ENCODE peak calls at places on chromosome 5, in six cellular contexts. One of them, this sample, is unnamed.

GRCh38 chr5:537621-538071 is 13.4 kb upstream of the SLC9A3 start:
- DNase-seq in mesendoderm: no peak
- DNase-seq in neuronal stem cell: no peak
- DNase-seq in IMR-90: no peak
- DNase-seq in H1: no peak
- DNase-seq in mesenchymal stem cell: no peak
- DNase-seq in this sample: no peak

GRCh38 chr5:23631283-23632045 is 124.1 kb downstream of the PRDM9 start:
- DNase-seq in mesendoderm: no peak
- DNase-seq in IMR-90: peak; percentile 1
- DNase-seq in H1: no peak
- DNase-seq in mesenchymal stem cell: peak; percentile 25
- DNase-seq in neuronal stem cell: no peak
- DNase-seq in this sample: peak; percentile 45

GRCh38 chr5:107624233-107624632 is 46.5 kb downstream of the EFNA5 start:
- DNase-seq in neuronal stem cell: no peak
- DNase-seq in mesendoderm: no peak
- DNase-seq in mesenchymal stem cell: no peak
- DNase-seq in H1: no peak
- DNase-seq in IMR-90: no peak
- DNase-seq in this sample: no peak

GRCh38 chr5:2562036-2562435 is 189.4 kb downstream of the IRX2 start:
- DNase-seq in neuronal stem cell: no peak
- DNase-seq in mesendoderm: no peak
- DNase-seq in IMR-90: no peak
- DNase-seq in H1: no peak
- DNase-seq in mesenchymal stem cell: no peak
- DNase-seq in this sample: no peak

GRCh38 chr5:177446184-177447065 is at the start of gene PRR7:
- DNase-seq in mesenchymal stem cell: peak; percentile 67
- DNase-seq in neuronal stem cell: peak; percentile 69
- DNase-seq in mesendoderm: peak; percentile 64
- DNase-seq in IMR-90: peak; percentile 64
- DNase-seq in H1: no peak
- DNase-seq in this sample: peak; percentile 58

GRCh38 chr5:132099073-132099748 is 25.6 kb downstream of the CSF2 start:
- DNase-seq in mesendoderm: no peak
- DNase-seq in mesenchymal stem cell: no peak
- DNase-seq in H1: no peak
- DNase-seq in neuronal stem cell: no peak
- DNase-seq in IMR-90: no peak
- DNase-seq in this sample: no peak

GRCh38 chr5:119570935-119571334 is 58.4 kb upstream of the FAM170A start:
- DNase-seq in neuronal stem cell: no peak
- DNase-seq in mesenchymal stem cell: no peak
- DNase-seq in IMR-90: no peak
- DNase-seq in mesendoderm: no peak
- DNase-seq in H1: no peak
- DNase-seq in this sample: no peak

GRCh38 chr5:35003018-35003957 is 44.5 kb downstream of the AGXT2 start:
- DNase-seq in mesenchymal stem cell: peak; percentile 67
- DNase-seq in H1: no peak
- DNase-seq in neuronal stem cell: peak; percentile 65
- DNase-seq in IMR-90: peak; percentile 46
- DNase-seq in mesendoderm: peak; percentile 72
- DNase-seq in this sample: peak; percentile 81

GRCh38 chr5:122775713-122776084 is 819 bp downstream of the SNX2 start:
- DNase-seq in neuronal stem cell: no peak
- DNase-seq in H1: no peak
- DNase-seq in mesendoderm: no peak
- DNase-seq in mesenchymal stem cell: no peak
- DNase-seq in IMR-90: no peak
- DNase-seq in this sample: no peak

GRCh38 chr5:138636401-138636944 is 61.3 kb upstream of the HSPA9 start:
- DNase-seq in mesendoderm: no peak
- DNase-seq in neuronal stem cell: no peak
- DNase-seq in mesenchymal stem cell: no peak
- DNase-seq in IMR-90: no peak
- DNase-seq in H1: no peak
- DNase-seq in this sample: peak; percentile 45

GRCh38 chr5:42583322-42583721 is 160.1 kb downstream of the GHR start:
- DNase-seq in IMR-90: peak; percentile 38
- DNase-seq in mesendoderm: peak; percentile 84
- DNase-seq in neuronal stem cell: peak; percentile 62
- DNase-seq in mesenchymal stem cell: peak; percentile 67
- DNase-seq in H1: no peak
- DNase-seq in this sample: peak; percentile 82

GRCh38 chr5:18798058-18798457 is 1163.8 kb downstream of the TAF11L14 start:
- DNase-seq in mesendoderm: peak; percentile 86
- DNase-seq in neuronal stem cell: no peak
- DNase-seq in H1: peak; percentile 87
- DNase-seq in mesenchymal stem cell: no peak
- DNase-seq in IMR-90: no peak
- DNase-seq in this sample: no peak

GRCh38 chr5:74613283-74613682 is 27.2 kb downstream of the ENC1 start:
- DNase-seq in H1: no peak
- DNase-seq in neuronal stem cell: no peak
- DNase-seq in mesenchymal stem cell: no peak
- DNase-seq in mesendoderm: no peak
- DNase-seq in IMR-90: no peak
- DNase-seq in this sample: no peak

GRCh38 chr5:127878174-127878750 is 175.1 kb downstream of the CCDC192 start:
- DNase-seq in neuronal stem cell: peak; percentile 5
- DNase-seq in H1: peak; percentile 13
- DNase-seq in mesenchymal stem cell: peak; percentile 60
- DNase-seq in mesendoderm: peak; percentile 76
- DNase-seq in IMR-90: peak; percentile 57
- DNase-seq in this sample: peak; percentile 72

GRCh38 chr5:15385037-15385436 is 114.9 kb upstream of the FBXL7 start:
- DNase-seq in IMR-90: no peak
- DNase-seq in mesendoderm: no peak
- DNase-seq in neuronal stem cell: no peak
- DNase-seq in mesenchymal stem cell: no peak
- DNase-seq in H1: no peak
- DNase-seq in this sample: no peak

GRCh38 chr5:149550267-149550582 is 1.0 kb downstream of the CSNK1A1 start:
- DNase-seq in IMR-90: peak; percentile 71
- DNase-seq in H1: no peak
- DNase-seq in mesenchymal stem cell: peak; percentile 66
- DNase-seq in neuronal stem cell: no peak
- DNase-seq in mesendoderm: no peak
- DNase-seq in this sample: peak; percentile 70

GRCh38 chr5:69364414-69364813 is 4.9 kb downstream of the AK6 start:
- DNase-seq in neuronal stem cell: no peak
- DNase-seq in mesenchymal stem cell: peak; percentile 49
- DNase-seq in H1: no peak
- DNase-seq in IMR-90: peak; percentile 7
- DNase-seq in mesendoderm: peak; percentile 23
- DNase-seq in this sample: peak; percentile 79

GRCh38 chr5:79495311-79495710 is 18.6 kb downstream of the HOMER1 start:
- DNase-seq in neuronal stem cell: no peak
- DNase-seq in mesenchymal stem cell: peak; percentile 69
- DNase-seq in IMR-90: peak; percentile 43
- DNase-seq in mesendoderm: peak; percentile 72
- DNase-seq in H1: no peak
- DNase-seq in this sample: peak; percentile 63

GRCh38 chr5:74017112-74017511 is 391.1 kb downstream of the ARHGEF28 start:
- DNase-seq in IMR-90: no peak
- DNase-seq in mesendoderm: peak; percentile 65
- DNase-seq in H1: no peak
- DNase-seq in mesenchymal stem cell: peak; percentile 13
- DNase-seq in neuronal stem cell: no peak
- DNase-seq in this sample: peak; percentile 81

GRCh38 chr5:108788142-108788541 is 40.4 kb downstream of the FER start:
- DNase-seq in mesenchymal stem cell: no peak
- DNase-seq in mesendoderm: no peak
- DNase-seq in IMR-90: no peak
- DNase-seq in neuronal stem cell: no peak
- DNase-seq in H1: no peak
- DNase-seq in this sample: no peak

GRCh38 chr5:150022163-150022540 is 21.6 kb downstream of the HMGXB3 start:
- DNase-seq in mesenchymal stem cell: peak; percentile 67
- DNase-seq in IMR-90: peak; percentile 87
- DNase-seq in neuronal stem cell: no peak
- DNase-seq in H1: no peak
- DNase-seq in mesendoderm: no peak
- DNase-seq in this sample: no peak

GRCh38 chr5:136221340-136221739 is 28.4 kb upstream of the SMIM32 start:
- DNase-seq in IMR-90: no peak
- DNase-seq in mesendoderm: no peak
- DNase-seq in H1: no peak
- DNase-seq in neuronal stem cell: no peak
- DNase-seq in mesenchymal stem cell: no peak
- DNase-seq in this sample: no peak

GRCh38 chr5:128538249-128539037 is 398 bp upstream of the FBN2 start:
- DNase-seq in mesenchymal stem cell: peak; percentile 86
- DNase-seq in IMR-90: peak; percentile 80
- DNase-seq in H1: peak; percentile 49
- DNase-seq in mesendoderm: peak; percentile 99
- DNase-seq in neuronal stem cell: peak; percentile 91
- DNase-seq in this sample: peak; percentile 41

GRCh38 chr5:10564838-10565784 is 1.2 kb downstream of the ANKRD33B start:
- DNase-seq in IMR-90: no peak
- DNase-seq in H1: no peak
- DNase-seq in mesenchymal stem cell: peak; percentile 32
- DNase-seq in neuronal stem cell: no peak
- DNase-seq in mesendoderm: peak; percentile 34
- DNase-seq in this sample: no peak

GRCh38 chr5:10566556-10567068 is 2.7 kb downstream of the ANKRD33B start:
- DNase-seq in H1: no peak
- DNase-seq in mesenchymal stem cell: no peak
- DNase-seq in neuronal stem cell: no peak
- DNase-seq in mesendoderm: no peak
- DNase-seq in IMR-90: no peak
- DNase-seq in this sample: no peak

GRCh38 chr5:10565785-10566506 is 2.1 kb downstream of the ANKRD33B start:
- DNase-seq in H1: no peak
- DNase-seq in neuronal stem cell: no peak
- DNase-seq in IMR-90: no peak
- DNase-seq in mesenchymal stem cell: no peak
- DNase-seq in mesendoderm: no peak
- DNase-seq in this sample: no peak

GRCh38 chr5:10567181-10567591 is 3.3 kb downstream of the ANKRD33B start:
- DNase-seq in IMR-90: no peak
- DNase-seq in mesenchymal stem cell: peak; percentile 52
- DNase-seq in neuronal stem cell: no peak
- DNase-seq in mesendoderm: no peak
- DNase-seq in H1: no peak
- DNase-seq in this sample: no peak

GRCh38 chr5:10567781-10568321 is 4.0 kb downstream of the ANKRD33B start:
- DNase-seq in neuronal stem cell: no peak
- DNase-seq in IMR-90: peak; percentile 75
- DNase-seq in mesenchymal stem cell: peak; percentile 59
- DNase-seq in mesendoderm: no peak
- DNase-seq in H1: no peak
- DNase-seq in this sample: peak; percentile 49
- H3K4me3 ChIP-seq in neuronal stem cell: no peak overlapping the region
- H3K4me3 ChIP-seq in IMR-90: no peak overlapping the region
- H3K4me3 ChIP-seq in mesenchymal stem cell: no peak overlapping the region
- H3K4me3 ChIP-seq in mesendoderm: no peak overlapping the region
- H3K4me3 ChIP-seq in H1: no peak overlapping the region
- H3K4me3 ChIP-seq in this sample: no peak overlapping the region

GRCh38 chr5:58456486-58456885 is 3.4 kb downstream of the PLK2 start:
- DNase-seq in mesenchymal stem cell: no peak
- DNase-seq in IMR-90: no peak
- DNase-seq in mesendoderm: no peak
- DNase-seq in neuronal stem cell: no peak
- DNase-seq in H1: no peak
- DNase-seq in this sample: no peak
- H2BK120ac ChIP-seq in mesenchymal stem cell: no peak overlapping the region
- H2BK120ac ChIP-seq in IMR-90: no peak overlapping the region
- H2BK120ac ChIP-seq in mesendoderm: no peak overlapping the region
- H2BK120ac ChIP-seq in neuronal stem cell: no peak overlapping the region
- H2BK120ac ChIP-seq in H1: no peak overlapping the region
- H2BK120ac ChIP-seq in this sample: no peak overlapping the region

GRCh38 chr5:88143693-88144218 is 124.9 kb downstream of the TMEM161B start:
- DNase-seq in neuronal stem cell: peak; percentile 9
- DNase-seq in mesenchymal stem cell: no peak
- DNase-seq in H1: no peak
- DNase-seq in mesendoderm: peak; percentile 0
- DNase-seq in IMR-90: no peak
- DNase-seq in this sample: no peak

GRCh38 chr5:88145205-88145602 is 123.4 kb downstream of the TMEM161B start:
- DNase-seq in IMR-90: no peak
- DNase-seq in mesendoderm: no peak
- DNase-seq in neuronal stem cell: peak; percentile 6
- DNase-seq in H1: no peak
- DNase-seq in mesenchymal stem cell: no peak
- DNase-seq in this sample: no peak

GRCh38 chr5:88142801-88143692 is 125.6 kb downstream of the TMEM161B start:
- DNase-seq in H1: no peak
- DNase-seq in IMR-90: no peak
- DNase-seq in mesendoderm: peak; percentile 22
- DNase-seq in neuronal stem cell: peak; percentile 31
- DNase-seq in mesenchymal stem cell: peak; percentile 18
- DNase-seq in this sample: no peak

GRCh38 chr5:88144219-88145040 is 124.2 kb downstream of the TMEM161B start:
- DNase-seq in mesenchymal stem cell: no peak
- DNase-seq in neuronal stem cell: peak; percentile 17
- DNase-seq in mesendoderm: peak; percentile 17
- DNase-seq in IMR-90: no peak
- DNase-seq in H1: no peak
- DNase-seq in this sample: peak; percentile 19

GRCh38 chr5:88145603-88146467 is 122.8 kb downstream of the TMEM161B start:
- DNase-seq in IMR-90: no peak
- DNase-seq in mesendoderm: peak; percentile 82
- DNase-seq in neuronal stem cell: peak; percentile 37
- DNase-seq in mesenchymal stem cell: peak; percentile 10
- DNase-seq in H1: no peak
- DNase-seq in this sample: peak; percentile 16
- H3K9ac ChIP-seq in IMR-90: no peak overlapping the region
- H3K9ac ChIP-seq in mesendoderm: no peak overlapping the region
- H3K9ac ChIP-seq in neuronal stem cell: no peak overlapping the region
- H3K9ac ChIP-seq in mesenchymal stem cell: no peak overlapping the region
- H3K9ac ChIP-seq in H1: no peak overlapping the region
- H3K9ac ChIP-seq in this sample: no peak overlapping the region

GRCh38 chr5:7850241-7850532 is 746 bp downstream of the CFAP90 start:
- DNase-seq in mesendoderm: no peak
- DNase-seq in H1: no peak
- DNase-seq in mesenchymal stem cell: no peak
- DNase-seq in neuronal stem cell: no peak
- DNase-seq in IMR-90: no peak
- DNase-seq in this sample: no peak

GRCh38 chr5:7850533-7851239 is at the start of gene CFAP90:
- DNase-seq in IMR-90: peak; percentile 30
- DNase-seq in neuronal stem cell: peak; percentile 77
- DNase-seq in mesenchymal stem cell: peak; percentile 62
- DNase-seq in H1: no peak
- DNase-seq in mesendoderm: peak; percentile 95
- DNase-seq in this sample: peak; percentile 78

GRCh38 chr5:7851617-7852289 is 820 bp upstream of the CFAP90 start:
- DNase-seq in H1: no peak
- DNase-seq in mesendoderm: no peak
- DNase-seq in IMR-90: no peak
- DNase-seq in mesenchymal stem cell: no peak
- DNase-seq in neuronal stem cell: no peak
- DNase-seq in this sample: peak; percentile 88

GRCh38 chr5:7852542-7852941 is 1.6 kb upstream of the CFAP90 start:
- DNase-seq in IMR-90: peak; percentile 20
- DNase-seq in mesenchymal stem cell: peak; percentile 17
- DNase-seq in H1: no peak
- DNase-seq in neuronal stem cell: no peak
- DNase-seq in mesendoderm: no peak
- DNase-seq in this sample: no peak

GRCh38 chr5:7851240-7851592 is 283 bp upstream of the CFAP90 start:
- DNase-seq in IMR-90: no peak
- DNase-seq in mesenchymal stem cell: no peak
- DNase-seq in H1: no peak
- DNase-seq in neuronal stem cell: no peak
- DNase-seq in mesendoderm: no peak
- DNase-seq in this sample: no peak
- H3K4me3 ChIP-seq in IMR-90: no peak overlapping the region
- H3K4me3 ChIP-seq in mesenchymal stem cell: peak overlapping the region; percentile 76
- H3K4me3 ChIP-seq in H1: peak overlapping the region; percentile 62
- H3K4me3 ChIP-seq in neuronal stem cell: peak overlapping the region; percentile 55
- H3K4me3 ChIP-seq in mesendoderm: no peak overlapping the region
- H3K4me3 ChIP-seq in this sample: peak overlapping the region; percentile 90

This sample was measured in trophoblast cell.